ENCODE peak calls at places on chromosome 22, in seven cellular contexts. S is NCI-H1930, B is PC-9, Y is AG04449, T is nucleus accumbens, U is RPMI7951, O is fibroblast of the conjunctiva. F is an unnamed sample.

GRCh38 chr22:46335201-46336118 is at the start of gene TRMU:
- DNase-seq in S (peak; percentile 52), B (peak; percentile 80), Y (peak; percentile 29), T (peak; percentile 65), U (peak; percentile 82), O (peak; percentile 65), F (peak; percentile 85)

GRCh38 chr22:38411016-38411415 is 44.0 kb downstream of the KCNJ4 start:
- DNase-seq in S (no peak), B (no peak), Y (no peak), T (no peak), U (no peak), O (no peak), F (no peak)

GRCh38 chr22:35552186-35552842 is 11.7 kb downstream of the RASD2 start:
- DNase-seq in S (no peak), B (peak; percentile 51), Y (no peak), T (no peak), U (peak; percentile 66), O (peak; percentile 16), F (no peak)

GRCh38 chr22:37535159-37535558 is 15.9 kb upstream of the CARD10 start:
- DNase-seq in S (no peak), B (no peak), Y (no peak), T (no peak), U (no peak), O (no peak), F (no peak)

GRCh38 chr22:26589367-26589844 is 526 bp downstream of the TPST2 start:
- DNase-seq in S (no peak), B (no peak), Y (no peak), T (no peak), U (peak; percentile 42), O (no peak), F (no peak)

GRCh38 chr22:44395116-44396005 is 82.6 kb upstream of the SHISAL1 start:
- DNase-seq in S (no peak), B (no peak), Y (no peak), T (no peak), U (no peak), O (no peak), F (no peak)

GRCh38 chr22:40620464-40621046 is 16.0 kb downstream of the MRTFA start:
- DNase-seq in S (no peak), B (no peak), Y (no peak), T (no peak), U (peak; percentile 69), O (no peak), F (no peak)

GRCh38 chr22:28978158-28978557 is 83.5 kb downstream of the C22orf31 start:
- DNase-seq in S (no peak), B (no peak), Y (no peak), T (peak; percentile 12), U (peak; percentile 51), O (no peak), F (no peak)

GRCh38 chr22:19022755-19023154 is 86.7 kb upstream of the PRODH start:
- DNase-seq in S (no peak), B (no peak), Y (no peak), T (no peak), U (no peak), O (no peak), F (no peak)

GRCh38 chr22:35070451-35071093 is 4.6 kb downstream of the ISX start:
- DNase-seq in S (no peak), B (no peak), Y (no peak), T (no peak), U (no peak), O (no peak), F (no peak)

GRCh38 chr22:27881404-27881803 is 37.7 kb downstream of the PITPNB start:
- DNase-seq in S (no peak), B (no peak), Y (no peak), T (peak; percentile 41), U (no peak), O (peak; percentile 41), F (peak; percentile 94)

GRCh38 chr22:37991738-37992442 is 7.5 kb upstream of the SOX10 start:
- DNase-seq in S (no peak), B (no peak), Y (no peak), T (no peak), U (no peak), O (no peak), F (no peak)

GRCh38 chr22:29146101-29146560 is 59.6 kb upstream of the EMID1 start:
- DNase-seq in S (no peak), B (no peak), Y (no peak), T (no peak), U (no peak), O (no peak), F (no peak)

GRCh38 chr22:46114518-46115387 is 35.6 kb upstream of the PPARA start:
- DNase-seq in S (no peak), B (no peak), Y (no peak), T (no peak), U (no peak), O (no peak), F (no peak)

GRCh38 chr22:42964994-42965699 is 49.8 kb downstream of the PACSIN2 start:
- DNase-seq in S (no peak), B (peak; percentile 42), Y (no peak), T (no peak), U (no peak), O (no peak), F (no peak)

GRCh38 chr22:47067331-47067890 is 305.0 kb downstream of the TBC1D22A start:
- DNase-seq in S (no peak), B (no peak), Y (no peak), T (no peak), U (no peak), O (no peak), F (no peak)